ENCODE peak calls at places on chromosome 21, in ten cellular contexts. H is NCI-H1105 treated with DMSO at 0.1 percent for 48 hours; U is CD4-positive, alpha-beta memory T cell; M is NCI-H510A treated with DMSO at 0.1 percent for 48 hours; T is epithelial cell of esophagus; N is psoas muscle; S is activated CD4-positive, alpha-beta T cell treated with anti-CD3 and anti-CD28 coated beads, Interleukin-2, amount 50 U/mL, for 24 hours; F is stimulated activated CD8-positive, alpha-beta memory T cell treated with anti-CD3 and anti-CD28 coated beads, Interleukin-15, amount 100 ng/mL, for 1 hour; G is left ventricle myocardium inferior; Q is activated naive CD4-positive, alpha-beta T cell. W is an unnamed sample.

GRCh38 chr21:42739061-42739931 is 85.9 kb downstream of the PDE9A start:
- DNase-seq in H (no peak), U (no peak), M (no peak), T (no peak), N (no peak), S (no peak), F (no peak), G (no peak), Q (no peak), W (no peak)

GRCh38 chr21:28338906-28339305 is 653.8 kb downstream of the LTN1 start:
- DNase-seq in H (no peak), U (no peak), M (no peak), T (no peak), N (no peak), S (no peak), F (no peak), G (no peak), Q (no peak), W (no peak)

GRCh38 chr21:36113647-36114428 is 21.0 kb upstream of the CBR3 start:
- DNase-seq in H (peak; percentile 11), U (no peak), M (no peak), T (peak; percentile 66), N (no peak), S (peak; percentile 30), F (no peak), G (no peak), Q (no peak), W (no peak)

GRCh38 chr21:39715804-39716397 is 29.1 kb upstream of the IGSF5 start:
- DNase-seq in H (peak; percentile 51), U (peak; percentile 33), M (peak; percentile 34), T (peak; percentile 42), N (peak; percentile 41), S (peak; percentile 7), F (peak; percentile 7), G (peak; percentile 31), Q (no peak), W (peak; percentile 73)

GRCh38 chr21:30268608-30269197 is 14.0 kb downstream of the KRTAP24-1 start:
- DNase-seq in H (no peak), U (no peak), M (no peak), T (peak; percentile 30), N (no peak), S (no peak), F (no peak), G (no peak), Q (no peak), W (no peak)

GRCh38 chr21:31372176-31372765 is 28.2 kb upstream of the TIAM1 start:
- DNase-seq in H (no peak), U (no peak), M (no peak), T (peak; percentile 35), N (no peak), S (no peak), F (no peak), G (no peak), Q (no peak), W (no peak)

GRCh38 chr21:44737706-44738354 is 26.5 kb upstream of the TSPEAR start:
- DNase-seq in H (no peak), U (no peak), M (peak; percentile 5), T (peak; percentile 28), N (no peak), S (no peak), F (no peak), G (no peak), Q (no peak), W (peak; percentile 39)

GRCh38 chr21:23968722-23969647 is 1638.3 kb downstream of the MRPL39 start:
- DNase-seq in H (peak; percentile 92), U (peak; percentile 82), M (peak; percentile 22), T (no peak), N (no peak), S (peak; percentile 74), F (peak; percentile 38), G (no peak), Q (peak; percentile 15), W (peak; percentile 86)

GRCh38 chr21:43192501-43193081 is 23.8 kb downstream of the CRYAA start:
- DNase-seq in H (no peak), U (no peak), M (no peak), T (no peak), N (no peak), S (no peak), F (no peak), G (no peak), Q (no peak), W (no peak)

GRCh38 chr21:16318651-16319300 is 589.0 kb downstream of the USP25 start:
- DNase-seq in H (no peak), U (no peak), M (no peak), T (no peak), N (no peak), S (no peak), F (no peak), G (no peak), Q (no peak), W (no peak)

GRCh38 chr21:27423073-27423472 is 456.2 kb upstream of the ADAMTS5 start:
- DNase-seq in H (no peak), U (no peak), M (no peak), T (peak; percentile 49), N (peak; percentile 61), S (no peak), F (no peak), G (peak; percentile 72), Q (no peak), W (no peak)

GRCh38 chr21:38807481-38807880 is 1.8 kb downstream of the ETS2 start:
- DNase-seq in H (peak; percentile 90), U (no peak), M (no peak), T (no peak), N (no peak), S (no peak), F (no peak), G (no peak), Q (no peak), W (no peak)

GRCh38 chr21:46095106-46095719 is 2.7 kb upstream of the COL6A2 start:
- DNase-seq in H (no peak), U (no peak), M (no peak), T (no peak), N (peak; percentile 33), S (no peak), F (no peak), G (no peak), Q (no peak), W (no peak)

GRCh38 chr21:38840456-38841129 is 34.9 kb downstream of the ETS2 start:
- DNase-seq in H (no peak), U (no peak), M (no peak), T (no peak), N (no peak), S (no peak), F (no peak), G (no peak), Q (no peak), W (no peak)

GRCh38 chr21:14748662-14749061 is 202.5 kb upstream of the SAMSN1 start:
- DNase-seq in H (no peak), U (no peak), M (no peak), T (no peak), N (no peak), S (no peak), F (no peak), G (no peak), Q (no peak), W (no peak)

GRCh38 chr21:34724131-34724856 is 55.5 kb downstream of the CLIC6 start:
- DNase-seq in H (no peak), U (no peak), M (no peak), T (no peak), N (no peak), S (no peak), F (no peak), G (no peak), Q (no peak), W (no peak)

GRCh38 chr21:25963186-25963585 is 207.4 kb downstream of the APP start:
- DNase-seq in H (no peak), U (no peak), M (no peak), T (peak; percentile 83), N (no peak), S (no peak), F (no peak), G (no peak), Q (no peak), W (no peak)

GRCh38 chr21:28770867-28771661 is 221.6 kb downstream of the LTN1 start:
- DNase-seq in H (no peak), U (no peak), M (no peak), T (no peak), N (no peak), S (no peak), F (no peak), G (no peak), Q (no peak), W (no peak)

GRCh38 chr21:44742418-44743153 is 31.2 kb upstream of the TSPEAR start:
- DNase-seq in H (peak; percentile 63), U (no peak), M (peak; percentile 27), T (peak; percentile 34), N (no peak), S (no peak), F (no peak), G (no peak), Q (no peak), W (no peak)

GRCh38 chr21:44800103-44800502 is 1.5 kb downstream of the UBE2G2 start:
- DNase-seq in H (no peak), U (no peak), M (peak; percentile 17), T (peak; percentile 74), N (no peak), S (no peak), F (no peak), G (no peak), Q (no peak), W (no peak)

GRCh38 chr21:42535602-42536171 is 22.0 kb downstream of the SLC37A1 start:
- DNase-seq in H (no peak), U (no peak), M (no peak), T (no peak), N (no peak), S (no peak), F (no peak), G (no peak), Q (no peak), W (no peak)

GRCh38 chr21:23811802-23812201 is 1795.5 kb downstream of the MRPL39 start:
- DNase-seq in H (no peak), U (no peak), M (no peak), T (no peak), N (no peak), S (no peak), F (no peak), G (no peak), Q (no peak), W (no peak)

GRCh38 chr21:44440241-44441040 is 14.9 kb upstream of the LRRC3 start:
- DNase-seq in H (no peak), U (no peak), M (no peak), T (no peak), N (peak; percentile 9), S (no peak), F (no peak), G (no peak), Q (no peak), W (no peak)

GRCh38 chr21:42406201-42406601 is 2.5 kb downstream of the UBASH3A start:
- DNase-seq in H (no peak), U (peak; percentile 79), M (no peak), T (no peak), N (no peak), S (peak; percentile 52), F (no peak), G (no peak), Q (no peak), W (no peak)

GRCh38 chr21:36483095-36483494 is 3.2 kb upstream of the CLDN14 start:
- DNase-seq in H (no peak), U (no peak), M (no peak), T (no peak), N (no peak), S (no peak), F (no peak), G (no peak), Q (no peak), W (no peak)

GRCh38 chr21:17732306-17732705 is 86.8 kb downstream of the C21orf91 start:
- DNase-seq in H (peak; percentile 53), U (no peak), M (no peak), T (peak; percentile 30), N (no peak), S (no peak), F (no peak), G (no peak), Q (no peak), W (no peak)

GRCh38 chr21:34693192-34693810 is 24.5 kb downstream of the CLIC6 start:
- DNase-seq in H (peak; percentile 59), U (no peak), M (peak; percentile 69), T (peak; percentile 78), N (no peak), S (peak; percentile 50), F (no peak), G (no peak), Q (no peak), W (peak; percentile 55)

GRCh38 chr21:19853709-19854575 is 1144.3 kb upstream of the NCAM2 start:
- DNase-seq in H (peak; percentile 69), U (peak; percentile 13), M (peak; percentile 10), T (no peak), N (no peak), S (no peak), F (no peak), G (no peak), Q (no peak), W (peak; percentile 5)

W was measured in H1.